ENCODE peak calls at places on chromosomes 3 and 15, in eight cellular contexts. One of them, this sample, is unnamed.

GRCh38 chr3:185253645-185254410 is at the start of gene EHHADH:
- DNase-seq in fibroblast of mammary gland: peak; percentile 48
- DNase-seq in epithelial cell of esophagus: peak; percentile 77
- DNase-seq in naive thymus-derived CD4-positive, alpha-beta T cell: peak; percentile 44
- DNase-seq in adipocyte: peak; percentile 80
- DNase-seq in cardiac muscle cell: peak; percentile 73
- DNase-seq in CD8-positive, alpha-beta T cell: peak; percentile 20
- DNase-seq in MG63: peak; percentile 80
- DNase-seq in this sample: peak; percentile 52

GRCh38 chr3:125278155-125278554 is 65.6 kb upstream of the SLC12A8 start:
- DNase-seq in naive thymus-derived CD4-positive, alpha-beta T cell: no peak
- DNase-seq in cardiac muscle cell: no peak
- DNase-seq in MG63: no peak
- DNase-seq in adipocyte: no peak
- DNase-seq in epithelial cell of esophagus: no peak
- DNase-seq in fibroblast of mammary gland: no peak
- DNase-seq in CD8-positive, alpha-beta T cell: no peak
- DNase-seq in this sample: no peak

GRCh38 chr15:95690631-95691340 is 639.7 kb upstream of the NR2F2 start:
- DNase-seq in CD8-positive, alpha-beta T cell: no peak
- DNase-seq in MG63: no peak
- DNase-seq in cardiac muscle cell: no peak
- DNase-seq in epithelial cell of esophagus: peak; percentile 82
- DNase-seq in fibroblast of mammary gland: no peak
- DNase-seq in adipocyte: no peak
- DNase-seq in naive thymus-derived CD4-positive, alpha-beta T cell: no peak
- DNase-seq in this sample: peak; percentile 63

GRCh38 chr3:33687406-33688010 is 30.5 kb downstream of the CLASP2 start:
- DNase-seq in CD8-positive, alpha-beta T cell: no peak
- DNase-seq in naive thymus-derived CD4-positive, alpha-beta T cell: no peak
- DNase-seq in MG63: peak; percentile 3
- DNase-seq in epithelial cell of esophagus: peak; percentile 47
- DNase-seq in cardiac muscle cell: no peak
- DNase-seq in adipocyte: peak; percentile 65
- DNase-seq in fibroblast of mammary gland: peak; percentile 36
- DNase-seq in this sample: peak; percentile 34

GRCh38 chr3:197407053-197407452 is 108.6 kb upstream of the DLG1 start:
- DNase-seq in epithelial cell of esophagus: no peak
- DNase-seq in adipocyte: no peak
- DNase-seq in cardiac muscle cell: no peak
- DNase-seq in CD8-positive, alpha-beta T cell: no peak
- DNase-seq in fibroblast of mammary gland: no peak
- DNase-seq in naive thymus-derived CD4-positive, alpha-beta T cell: no peak
- DNase-seq in MG63: no peak
- DNase-seq in this sample: no peak

GRCh38 chr15:53295574-53295973 is 463.9 kb downstream of the WDR72 start:
- DNase-seq in adipocyte: no peak
- DNase-seq in naive thymus-derived CD4-positive, alpha-beta T cell: no peak
- DNase-seq in cardiac muscle cell: no peak
- DNase-seq in CD8-positive, alpha-beta T cell: no peak
- DNase-seq in MG63: no peak
- DNase-seq in epithelial cell of esophagus: no peak
- DNase-seq in fibroblast of mammary gland: no peak
- DNase-seq in this sample: no peak

GRCh38 chr15:93217343-93217742 is 128.3 kb upstream of the RGMA start:
- DNase-seq in cardiac muscle cell: no peak
- DNase-seq in epithelial cell of esophagus: no peak
- DNase-seq in MG63: peak; percentile 2
- DNase-seq in naive thymus-derived CD4-positive, alpha-beta T cell: no peak
- DNase-seq in adipocyte: no peak
- DNase-seq in fibroblast of mammary gland: no peak
- DNase-seq in CD8-positive, alpha-beta T cell: no peak
- DNase-seq in this sample: no peak

GRCh38 chr15:45225506-45226273 is 26.3 kb upstream of the SLC28A2 start:
- DNase-seq in cardiac muscle cell: no peak
- DNase-seq in naive thymus-derived CD4-positive, alpha-beta T cell: no peak
- DNase-seq in MG63: no peak
- DNase-seq in fibroblast of mammary gland: no peak
- DNase-seq in adipocyte: no peak
- DNase-seq in epithelial cell of esophagus: no peak
- DNase-seq in CD8-positive, alpha-beta T cell: no peak
- DNase-seq in this sample: no peak

GRCh38 chr15:39976291-39977274 is 42.7 kb downstream of the EIF2AK4 start:
- DNase-seq in epithelial cell of esophagus: peak; percentile 66
- DNase-seq in cardiac muscle cell: peak; percentile 50
- DNase-seq in naive thymus-derived CD4-positive, alpha-beta T cell: no peak
- DNase-seq in fibroblast of mammary gland: peak; percentile 60
- DNase-seq in adipocyte: peak; percentile 86
- DNase-seq in CD8-positive, alpha-beta T cell: no peak
- DNase-seq in MG63: no peak
- DNase-seq in this sample: no peak

GRCh38 chr15:42593143-42593542 is 17.7 kb downstream of the STARD9 start:
- DNase-seq in CD8-positive, alpha-beta T cell: no peak
- DNase-seq in fibroblast of mammary gland: peak; percentile 63
- DNase-seq in MG63: no peak
- DNase-seq in naive thymus-derived CD4-positive, alpha-beta T cell: no peak
- DNase-seq in epithelial cell of esophagus: no peak
- DNase-seq in cardiac muscle cell: no peak
- DNase-seq in adipocyte: no peak
- DNase-seq in this sample: no peak

GRCh38 chr3:71713041-71713440 is 12.2 kb downstream of the EIF4E3 start:
- DNase-seq in CD8-positive, alpha-beta T cell: no peak
- DNase-seq in adipocyte: no peak
- DNase-seq in fibroblast of mammary gland: no peak
- DNase-seq in cardiac muscle cell: no peak
- DNase-seq in epithelial cell of esophagus: no peak
- DNase-seq in MG63: no peak
- DNase-seq in naive thymus-derived CD4-positive, alpha-beta T cell: no peak
- DNase-seq in this sample: peak; percentile 22

GRCh38 chr3:184305577-184305976 is 6.5 kb downstream of the PSMD2 start:
- DNase-seq in naive thymus-derived CD4-positive, alpha-beta T cell: no peak
- DNase-seq in adipocyte: no peak
- DNase-seq in epithelial cell of esophagus: peak; percentile 29
- DNase-seq in fibroblast of mammary gland: peak; percentile 38
- DNase-seq in MG63: no peak
- DNase-seq in CD8-positive, alpha-beta T cell: no peak
- DNase-seq in cardiac muscle cell: no peak
- DNase-seq in this sample: peak; percentile 12

GRCh38 chr3:59306436-59306835 is 256.6 kb upstream of the CFAP20DC start:
- DNase-seq in CD8-positive, alpha-beta T cell: no peak
- DNase-seq in fibroblast of mammary gland: no peak
- DNase-seq in adipocyte: no peak
- DNase-seq in epithelial cell of esophagus: no peak
- DNase-seq in cardiac muscle cell: no peak
- DNase-seq in MG63: no peak
- DNase-seq in naive thymus-derived CD4-positive, alpha-beta T cell: no peak
- DNase-seq in this sample: no peak

GRCh38 chr3:175535351-175535750 is 676.2 kb downstream of the NAALADL2 start:
- DNase-seq in adipocyte: no peak
- DNase-seq in epithelial cell of esophagus: peak; percentile 53
- DNase-seq in cardiac muscle cell: no peak
- DNase-seq in fibroblast of mammary gland: no peak
- DNase-seq in MG63: no peak
- DNase-seq in CD8-positive, alpha-beta T cell: no peak
- DNase-seq in naive thymus-derived CD4-positive, alpha-beta T cell: no peak
- DNase-seq in this sample: peak; percentile 47

GRCh38 chr3:158140396-158140795 is 30.5 kb downstream of the RSRC1 start:
- DNase-seq in MG63: no peak
- DNase-seq in epithelial cell of esophagus: peak; percentile 6
- DNase-seq in cardiac muscle cell: no peak
- DNase-seq in adipocyte: no peak
- DNase-seq in fibroblast of mammary gland: peak; percentile 6
- DNase-seq in naive thymus-derived CD4-positive, alpha-beta T cell: no peak
- DNase-seq in CD8-positive, alpha-beta T cell: no peak
- DNase-seq in this sample: peak; percentile 13

GRCh38 chr15:88839146-88839545 is 35.9 kb downstream of the ACAN start:
- DNase-seq in epithelial cell of esophagus: no peak
- DNase-seq in cardiac muscle cell: no peak
- DNase-seq in fibroblast of mammary gland: peak; percentile 1
- DNase-seq in MG63: no peak
- DNase-seq in CD8-positive, alpha-beta T cell: no peak
- DNase-seq in adipocyte: no peak
- DNase-seq in naive thymus-derived CD4-positive, alpha-beta T cell: no peak
- DNase-seq in this sample: no peak

DNA sequence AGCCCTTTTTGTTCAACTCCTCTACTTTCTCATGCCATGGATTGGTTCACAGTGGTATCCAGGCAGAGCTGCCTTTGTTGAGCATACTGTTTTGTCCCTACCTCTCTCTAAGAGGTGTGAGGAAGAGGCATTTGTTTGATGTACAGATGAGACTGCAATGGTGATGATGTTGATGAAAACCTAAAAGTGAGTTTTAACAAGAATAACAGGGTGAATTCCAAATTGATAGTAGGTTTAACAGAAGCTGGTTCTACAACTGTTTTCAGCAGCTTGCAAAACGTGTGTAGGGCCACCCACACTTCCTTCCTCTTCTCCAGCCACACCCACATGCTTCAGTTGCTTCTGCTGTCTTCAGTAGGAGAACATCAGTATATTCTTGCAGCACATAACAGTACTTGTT is 10.2 kb downstream of the SNRK start:
- DNase-seq in MG63: no peak
- DNase-seq in adipocyte: peak; percentile 14
- DNase-seq in epithelial cell of esophagus: peak; percentile 72
- DNase-seq in naive thymus-derived CD4-positive, alpha-beta T cell: peak; percentile 93
- DNase-seq in fibroblast of mammary gland: no peak
- DNase-seq in cardiac muscle cell: no peak
- DNase-seq in CD8-positive, alpha-beta T cell: peak; percentile 51
- DNase-seq in this sample: peak; percentile 49
- H3K4me3 ChIP-seq in MG63: no peak overlapping the region
- H3K4me3 ChIP-seq in adipocyte: no peak overlapping the region
- H3K4me3 ChIP-seq in epithelial cell of esophagus: no peak overlapping the region
- H3K4me3 ChIP-seq in naive thymus-derived CD4-positive, alpha-beta T cell: peak overlapping the region; percentile 53
- H3K4me3 ChIP-seq in fibroblast of mammary gland: no peak overlapping the region
- H3K4me3 ChIP-seq in cardiac muscle cell: no peak overlapping the region
- H3K4me3 ChIP-seq in CD8-positive, alpha-beta T cell: peak overlapping the region; percentile 45
- H3K4me3 ChIP-seq in this sample: no peak overlapping the region

DNA sequence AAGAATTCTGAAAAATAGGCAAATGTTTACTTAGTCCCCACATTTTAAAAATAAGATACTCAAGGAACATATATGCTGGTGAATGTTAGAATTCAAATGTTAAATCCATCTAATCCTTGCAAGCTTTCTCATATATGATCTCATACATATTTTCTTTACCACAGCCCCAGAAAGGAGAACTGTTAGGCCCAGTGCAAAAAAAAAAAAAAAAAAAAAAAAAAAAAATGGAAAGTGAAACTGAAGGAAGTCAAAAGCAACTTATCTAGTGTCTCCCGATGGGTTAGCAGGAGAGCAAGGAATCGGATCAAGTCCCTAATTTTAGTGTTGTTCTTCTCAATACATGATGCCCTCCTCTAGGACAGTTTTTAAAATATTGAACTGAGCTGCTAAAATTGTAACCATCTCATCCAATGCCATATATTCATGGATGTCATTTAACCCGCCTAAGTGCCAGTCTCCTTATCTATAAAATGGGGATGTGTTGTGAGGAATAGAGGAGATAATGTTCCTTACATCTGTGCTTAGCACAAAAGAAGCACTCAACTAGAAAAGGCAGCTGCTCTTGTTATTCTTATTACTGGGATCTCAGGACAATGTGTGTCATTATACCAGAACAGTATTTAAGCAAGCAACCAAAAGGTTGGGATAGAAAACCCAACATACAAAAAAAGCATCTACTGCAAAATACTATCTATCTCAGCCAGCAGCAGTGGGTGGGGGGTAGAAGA is 279.7 kb downstream of the MAGI1 start:
- DNase-seq in adipocyte: peak; percentile 65
- DNase-seq in fibroblast of mammary gland: no peak
- DNase-seq in CD8-positive, alpha-beta T cell: no peak
- DNase-seq in epithelial cell of esophagus: no peak
- DNase-seq in MG63: no peak
- DNase-seq in naive thymus-derived CD4-positive, alpha-beta T cell: no peak
- DNase-seq in cardiac muscle cell: no peak
- DNase-seq in this sample: no peak
- H3K4me3 ChIP-seq in adipocyte: no peak overlapping the region
- H3K4me3 ChIP-seq in fibroblast of mammary gland: no peak overlapping the region
- H3K4me3 ChIP-seq in CD8-positive, alpha-beta T cell: no peak overlapping the region
- H3K4me3 ChIP-seq in epithelial cell of esophagus: no peak overlapping the region
- H3K4me3 ChIP-seq in MG63: no peak overlapping the region
- H3K4me3 ChIP-seq in naive thymus-derived CD4-positive, alpha-beta T cell: no peak overlapping the region
- H3K4me3 ChIP-seq in cardiac muscle cell: no peak overlapping the region
- H3K4me3 ChIP-seq in this sample: no peak overlapping the region

GRCh38 chr3:48685293-48685602 is 467 bp downstream of the NCKIPSD start:
- DNase-seq in cardiac muscle cell: no peak
- DNase-seq in MG63: no peak
- DNase-seq in adipocyte: no peak
- DNase-seq in CD8-positive, alpha-beta T cell: no peak
- DNase-seq in fibroblast of mammary gland: no peak
- DNase-seq in naive thymus-derived CD4-positive, alpha-beta T cell: no peak
- DNase-seq in epithelial cell of esophagus: no peak
- DNase-seq in this sample: no peak

GRCh38 chr3:48687220-48687678 is 1.5 kb upstream of the NCKIPSD start:
- DNase-seq in fibroblast of mammary gland: no peak
- DNase-seq in MG63: no peak
- DNase-seq in naive thymus-derived CD4-positive, alpha-beta T cell: no peak
- DNase-seq in CD8-positive, alpha-beta T cell: no peak
- DNase-seq in cardiac muscle cell: no peak
- DNase-seq in adipocyte: no peak
- DNase-seq in epithelial cell of esophagus: no peak
- DNase-seq in this sample: no peak

GRCh38 chr3:48685603-48686511 is at the start of gene NCKIPSD:
- DNase-seq in cardiac muscle cell: peak; percentile 94
- DNase-seq in CD8-positive, alpha-beta T cell: peak; percentile 89
- DNase-seq in naive thymus-derived CD4-positive, alpha-beta T cell: peak; percentile 90
- DNase-seq in adipocyte: peak; percentile 97
- DNase-seq in fibroblast of mammary gland: peak; percentile 72
- DNase-seq in MG63: peak; percentile 69
- DNase-seq in epithelial cell of esophagus: peak; percentile 87
- DNase-seq in this sample: peak; percentile 56

GRCh38 chr3:48688032-48688736 is 2.5 kb upstream of the NCKIPSD start:
- DNase-seq in epithelial cell of esophagus: no peak
- DNase-seq in MG63: no peak
- DNase-seq in CD8-positive, alpha-beta T cell: no peak
- DNase-seq in adipocyte: no peak
- DNase-seq in cardiac muscle cell: no peak
- DNase-seq in fibroblast of mammary gland: no peak
- DNase-seq in naive thymus-derived CD4-positive, alpha-beta T cell: no peak
- DNase-seq in this sample: no peak

GRCh38 chr3:48686538-48687219 is 964 bp upstream of the NCKIPSD start:
- DNase-seq in MG63: no peak
- DNase-seq in naive thymus-derived CD4-positive, alpha-beta T cell: no peak
- DNase-seq in CD8-positive, alpha-beta T cell: no peak
- DNase-seq in adipocyte: no peak
- DNase-seq in fibroblast of mammary gland: no peak
- DNase-seq in cardiac muscle cell: no peak
- DNase-seq in epithelial cell of esophagus: no peak
- DNase-seq in this sample: peak; percentile 24
- H3K4me3 ChIP-seq in MG63: no peak overlapping the region
- H3K4me3 ChIP-seq in naive thymus-derived CD4-positive, alpha-beta T cell: no peak overlapping the region
- H3K4me3 ChIP-seq in CD8-positive, alpha-beta T cell: no peak overlapping the region
- H3K4me3 ChIP-seq in adipocyte: peak overlapping the region; percentile 93
- H3K4me3 ChIP-seq in fibroblast of mammary gland: no peak overlapping the region
- H3K4me3 ChIP-seq in cardiac muscle cell: no peak overlapping the region
- H3K4me3 ChIP-seq in epithelial cell of esophagus: peak overlapping the region; percentile 64
- H3K4me3 ChIP-seq in this sample: no peak overlapping the region

DNA sequence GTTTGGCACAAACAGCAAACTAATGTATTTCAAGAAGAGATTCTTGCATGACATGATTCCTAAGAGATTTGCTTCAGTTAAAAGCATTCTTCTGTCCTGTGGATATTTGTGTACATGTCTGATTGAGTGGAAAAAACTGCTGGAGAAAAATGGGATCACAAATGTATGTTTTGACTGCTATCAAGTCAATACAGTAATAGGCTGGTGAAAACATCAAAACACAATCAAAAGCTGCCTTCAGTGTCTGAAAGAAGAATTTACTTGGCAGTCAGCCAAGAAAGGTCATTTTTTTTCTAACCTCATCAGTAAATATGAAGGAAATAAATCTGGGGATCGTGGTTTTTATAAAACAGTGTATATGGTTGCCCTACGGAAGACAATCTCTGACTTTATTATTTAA is 1214.8 kb downstream of the NSUN3 start:
- DNase-seq in adipocyte: peak; percentile 13
- DNase-seq in epithelial cell of esophagus: no peak
- DNase-seq in CD8-positive, alpha-beta T cell: no peak
- DNase-seq in cardiac muscle cell: peak; percentile 5
- DNase-seq in fibroblast of mammary gland: no peak
- DNase-seq in naive thymus-derived CD4-positive, alpha-beta T cell: no peak
- DNase-seq in MG63: no peak
- DNase-seq in this sample: no peak
- H3K4me3 ChIP-seq in adipocyte: no peak overlapping the region
- H3K4me3 ChIP-seq in epithelial cell of esophagus: no peak overlapping the region
- H3K4me3 ChIP-seq in CD8-positive, alpha-beta T cell: no peak overlapping the region
- H3K4me3 ChIP-seq in cardiac muscle cell: no peak overlapping the region
- H3K4me3 ChIP-seq in fibroblast of mammary gland: no peak overlapping the region
- H3K4me3 ChIP-seq in naive thymus-derived CD4-positive, alpha-beta T cell: no peak overlapping the region
- H3K4me3 ChIP-seq in MG63: no peak overlapping the region
- H3K4me3 ChIP-seq in this sample: no peak overlapping the region